ENCODE peak calls at places on chromosomes 12 and 14, in ten cellular contexts. X is astrocyte of the cerebellum, A is fibroblast of pulmonary artery, R is HFF-Myc, U is A549, W is bronchial epithelial cell, B is foreskin fibroblast, T is lower lobe of right lung, Q is uterus, V is GM12865. C is an unnamed sample.

GRCh38 chr14:93592786-93593185 is 162.0 kb downstream of the UNC79 start:
- DNase-seq in B (no peak), X (no peak), T (no peak), Q (no peak), A (no peak), V (no peak), U (no peak), R (no peak), W (no peak), C (no peak)

GRCh38 chr12:118575730-118576129 is 199.4 kb downstream of the SUDS3 start:
- DNase-seq in V (no peak), A (no peak), U (no peak), T (no peak), Q (no peak), R (no peak), B (no peak), X (no peak), W (no peak), C (no peak)

GRCh38 chr12:124564232-124564958 is 3.0 kb downstream of the NCOR2 start:
- DNase-seq in U (no peak), V (no peak), Q (no peak), B (no peak), X (no peak), R (no peak), W (no peak), T (no peak), A (no peak), C (no peak)

GRCh38 chr12:1013618-1014489 is 22.8 kb downstream of the ERC1 start:
- DNase-seq in B (peak), X (peak), U (peak), V (no peak), R (peak), T (no peak), A (peak), W (peak), Q (no peak), C (no peak)

GRCh38 chr12:9649532-9649940 is 20.0 kb upstream of the CLEC2D start:
- DNase-seq in V (peak), A (no peak), W (no peak), B (peak), U (no peak), X (no peak), Q (no peak), T (no peak), R (no peak), C (no peak)

GRCh38 chr12:55955800-55956508 is 9.9 kb downstream of the PMEL start:
- DNase-seq in V (peak), B (peak), R (no peak), W (peak), U (peak), X (no peak), T (no peak), Q (no peak), A (peak), C (no peak)

GRCh38 chr12:62210422-62210821 is 49.8 kb upstream of the USP15 start:
- DNase-seq in Q (no peak), T (peak), A (peak), U (peak), W (peak), X (peak), R (peak), B (peak), V (peak), C (peak)

GRCh38 chr14:57632649-57633048 is 139.0 kb upstream of the CCDC198 start:
- DNase-seq in A (no peak), Q (no peak), B (no peak), T (no peak), V (no peak), R (no peak), X (no peak), W (no peak), U (no peak), C (no peak)

GRCh38 chr14:52790011-52790755 is 1.2 kb downstream of the GNPNAT1 start:
- DNase-seq in U (peak), W (no peak), T (no peak), R (no peak), Q (no peak), V (no peak), A (no peak), B (no peak), X (no peak), C (no peak)

GRCh38 chr12:32302218-32302826 is 97.0 kb upstream of the FGD4 start:
- DNase-seq in W (peak), T (no peak), V (peak), X (no peak), A (peak), B (peak), R (no peak), U (no peak), Q (no peak), C (no peak)

GRCh38 chr12:88247241-88247643 is 105.1 kb downstream of the TMTC3 start:
- DNase-seq in Q (no peak), T (no peak), B (peak), V (no peak), A (peak), W (peak), U (peak), X (peak), R (peak), C (peak)

GRCh38 chr12:94208433-94208921 is 60.1 kb downstream of the PLXNC1 start:
- DNase-seq in U (no peak), B (no peak), A (no peak), Q (no peak), X (no peak), V (peak), T (no peak), R (no peak), W (no peak), C (no peak)

GRCh38 chr14:100649173-100649519 is 61.9 kb upstream of the BEGAIN start:
- DNase-seq in U (peak), V (no peak), X (peak), R (no peak), T (no peak), W (no peak), B (peak), A (no peak), Q (no peak), C (no peak)

GRCh38 chr12:121805800-121806555 is 2.2 kb downstream of the SETD1B start:
- DNase-seq in R (no peak), V (no peak), X (no peak), B (peak), T (no peak), Q (peak), A (no peak), W (no peak), U (peak), C (no peak)

GRCh38 chr12:98594050-98594853 is 766 bp downstream of the SLC25A3 start:
- DNase-seq in Q (no peak), W (peak), X (no peak), U (no peak), T (peak), B (peak), V (peak), R (no peak), A (no peak), C (no peak)

GRCh38 chr12:53659609-53660008 is 16.3 kb downstream of the ATP5MC2 start:
- DNase-seq in Q (no peak), R (no peak), B (no peak), V (no peak), A (peak), W (no peak), X (no peak), T (no peak), U (no peak), C (no peak)

GRCh38 chr12:32264995-32265394 is 134.4 kb upstream of the FGD4 start:
- DNase-seq in Q (no peak), V (peak), T (no peak), A (peak), X (no peak), R (peak), W (no peak), B (peak), U (no peak), C (peak)

GRCh38 chr12:115916910-115917668 is 360.4 kb downstream of the MED13L start:
- DNase-seq in X (no peak), V (peak), T (peak), U (peak), R (no peak), W (peak), B (peak), Q (peak), A (peak), C (no peak)

GRCh38 chr12:12724421-12725085 is 7.4 kb downstream of the CDKN1B start:
- DNase-seq in Q (no peak), U (no peak), X (no peak), B (no peak), R (no peak), V (no peak), T (no peak), W (peak), A (no peak), C (no peak)

GRCh38 chr12:57837779-57838562 is 8.6 kb downstream of the CTDSP2 start:
- DNase-seq in B (peak), Q (peak), X (no peak), V (peak), T (peak), U (no peak), R (peak), A (peak), W (peak), C (no peak)

GRCh38 chr12:52390739-52391617 is 5.5 kb upstream of the KRT84 start:
- DNase-seq in W (peak), V (peak), U (peak), T (no peak), X (no peak), A (peak), R (no peak), Q (no peak), B (peak), C (no peak)

GRCh38 chr14:103121846-103122577 is 1.2 kb upstream of the TNFAIP2 start:
- DNase-seq in W (no peak), U (peak), V (peak), X (peak), T (peak), A (peak), R (no peak), Q (peak), B (peak), C (no peak)

GRCh38 chr12:76144253-76144564 is 59.7 kb upstream of the NAP1L1 start:
- DNase-seq in B (peak), U (peak), Q (no peak), R (no peak), X (no peak), V (peak), A (peak), W (peak), T (no peak), C (no peak)

GRCh38 chr12:96529912-96530311 is 40.5 kb downstream of the CFAP54 start:
- DNase-seq in Q (no peak), A (no peak), V (no peak), X (no peak), B (no peak), T (no peak), R (no peak), W (no peak), U (no peak), C (no peak)

GRCh38 chr14:58535084-58535483 is 102.7 kb upstream of the DACT1 start:
- DNase-seq in W (no peak), A (peak), U (no peak), R (no peak), Q (no peak), V (no peak), X (no peak), T (no peak), B (no peak), C (no peak)

GRCh38 chr14:31543969-31544799 is 17.0 kb upstream of the NUBPL start:
- DNase-seq in T (no peak), X (no peak), Q (no peak), V (peak), U (peak), A (peak), B (peak), W (no peak), R (no peak), C (no peak)

GRCh38 chr14:23641915-23642588 is 5.9 kb downstream of the DHRS2 start:
- DNase-seq in W (no peak), U (no peak), R (no peak), Q (no peak), X (no peak), B (no peak), A (no peak), T (no peak), V (no peak), C (no peak)

GRCh38 chr12:123064885-123065619 is 84.6 kb downstream of the ARL6IP4 start:
- DNase-seq in U (no peak), Q (no peak), B (no peak), V (no peak), A (no peak), X (no peak), T (no peak), R (no peak), W (no peak), C (no peak)

GRCh38 chr12:107436376-107436775 is 249.2 kb upstream of the PWP1 start:
- DNase-seq in A (peak), R (no peak), U (peak), X (peak), B (peak), T (no peak), W (peak), Q (no peak), V (no peak), C (no peak)

GRCh38 chr12:94997726-94998125 is 5.8 kb downstream of the NDUFA12 start:
- DNase-seq in X (no peak), A (no peak), Q (no peak), B (no peak), U (no peak), T (no peak), V (no peak), R (no peak), W (no peak), C (no peak)

DNA sequence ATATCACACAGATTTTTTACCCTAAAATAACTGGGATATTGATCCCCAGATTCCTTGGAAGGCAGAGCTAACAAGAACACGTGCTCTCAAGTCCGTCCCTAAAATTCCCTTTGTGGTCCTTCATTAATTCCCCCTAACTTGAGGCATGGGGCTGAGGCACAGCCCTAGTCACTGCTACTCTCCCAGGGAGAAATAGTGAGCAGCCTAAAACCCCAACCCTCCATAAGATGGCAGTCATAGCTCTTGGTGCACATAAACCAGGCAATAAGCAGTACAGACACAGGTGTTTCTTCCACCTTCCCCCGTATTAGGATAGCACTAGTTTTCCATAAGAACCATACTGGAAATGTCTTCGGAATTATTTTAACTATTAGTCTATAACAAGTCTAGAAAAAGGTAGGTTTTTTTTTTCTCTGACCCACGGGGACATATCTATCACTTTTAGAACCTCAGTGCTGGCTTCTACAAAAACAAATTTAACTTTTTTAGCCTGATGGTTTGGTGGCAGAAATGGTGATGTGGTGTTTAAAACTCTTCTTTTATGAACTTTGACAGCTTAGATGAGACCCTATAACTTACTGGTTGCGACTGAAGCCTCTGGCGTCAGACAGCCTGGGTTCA is 3.1 kb upstream of the ARHGEF40 start:
- DNase-seq in R (no peak), B (peak), A (no peak), U (peak), X (no peak), T (no peak), Q (no peak), V (no peak), W (peak), C (no peak)
- TF ChIP-seq CTCF in R (no peak), B (peak), A (peak), U (peak), X (peak), T (no peak), Q (no peak), V (peak), W (peak), C (peak)

GRCh38 chr12:113645183-113645582 is 173.5 kb upstream of the LHX5 start:
- DNase-seq in V (no peak), X (no peak), B (no peak), A (no peak), Q (no peak), U (no peak), W (no peak), R (no peak), T (no peak), C (no peak)

GRCh38 chr12:113650476-113650875 is 178.8 kb upstream of the LHX5 start:
- DNase-seq in R (no peak), X (no peak), A (no peak), T (no peak), V (no peak), U (no peak), W (peak), B (no peak), Q (no peak), C (no peak)

GRCh38 chr12:113649256-113649830 is 177.7 kb upstream of the LHX5 start:
- DNase-seq in Q (no peak), R (no peak), T (no peak), W (no peak), V (no peak), B (no peak), A (no peak), X (no peak), U (no peak), C (no peak)

GRCh38 chr12:113643575-113643974 is 171.9 kb upstream of the LHX5 start:
- DNase-seq in Q (no peak), V (no peak), T (no peak), A (no peak), B (no peak), W (no peak), X (no peak), U (no peak), R (no peak), C (no peak)

GRCh38 chr12:113647048-113647447 is 175.4 kb upstream of the LHX5 start:
- DNase-seq in A (no peak), U (peak), R (no peak), V (peak), T (no peak), B (no peak), W (no peak), X (no peak), Q (no peak), C (no peak)
- TF ChIP-seq CTCF in A (no peak), U (peak), R (no peak), V (no peak), T (no peak), B (no peak), W (no peak), X (no peak), Q (no peak), C (no peak)

GRCh38 chr12:64387201-64387816 is 3.2 kb downstream of the C12orf56 start:
- DNase-seq in Q (no peak), A (no peak), B (peak), U (no peak), W (peak), V (no peak), X (no peak), T (no peak), R (no peak), C (no peak)

GRCh38 chr12:64395739-64396138 is 5.2 kb upstream of the C12orf56 start:
- DNase-seq in R (no peak), A (peak), U (no peak), X (no peak), W (no peak), T (no peak), B (peak), Q (no peak), V (no peak), C (no peak)

GRCh38 chr12:64390275-64390851 is at the start of gene C12orf56:
- DNase-seq in A (no peak), B (peak), Q (no peak), U (peak), T (no peak), R (no peak), V (no peak), W (peak), X (no peak), C (no peak)

GRCh38 chr12:64389154-64389553 is 1.4 kb downstream of the C12orf56 start:
- DNase-seq in A (no peak), X (no peak), Q (no peak), B (no peak), V (no peak), U (no peak), R (no peak), T (no peak), W (no peak), C (no peak)

GRCh38 chr12:64392221-64392620 is 1.7 kb upstream of the C12orf56 start:
- DNase-seq in A (peak), W (peak), B (peak), U (peak), X (no peak), Q (no peak), R (no peak), V (peak), T (no peak), C (no peak)
- TF ChIP-seq CTCF in A (peak), W (peak), B (peak), U (peak), X (peak), Q (no peak), R (peak), V (peak), T (peak), C (peak)

GRCh38 chr14:69535230-69535848 is 39.3 kb downstream of the CCDC177 start:
- DNase-seq in R (peak), W (peak), Q (peak), B (peak), A (peak), U (peak), T (no peak), X (no peak), V (no peak), C (peak)

GRCh38 chr14:69536976-69537375 is 37.7 kb downstream of the CCDC177 start:
- DNase-seq in R (no peak), U (no peak), B (no peak), W (no peak), X (no peak), Q (no peak), T (no peak), V (no peak), A (no peak), C (no peak)

GRCh38 chr14:69540654-69541335 is 33.9 kb downstream of the CCDC177 start:
- DNase-seq in U (no peak), T (no peak), X (no peak), B (no peak), V (peak), R (no peak), W (no peak), Q (no peak), A (no peak), C (no peak)

GRCh38 chr14:69539631-69540410 is 34.9 kb downstream of the CCDC177 start:
- DNase-seq in T (peak), X (no peak), V (no peak), U (peak), A (peak), B (peak), W (peak), Q (no peak), R (no peak), C (peak)

DNA sequence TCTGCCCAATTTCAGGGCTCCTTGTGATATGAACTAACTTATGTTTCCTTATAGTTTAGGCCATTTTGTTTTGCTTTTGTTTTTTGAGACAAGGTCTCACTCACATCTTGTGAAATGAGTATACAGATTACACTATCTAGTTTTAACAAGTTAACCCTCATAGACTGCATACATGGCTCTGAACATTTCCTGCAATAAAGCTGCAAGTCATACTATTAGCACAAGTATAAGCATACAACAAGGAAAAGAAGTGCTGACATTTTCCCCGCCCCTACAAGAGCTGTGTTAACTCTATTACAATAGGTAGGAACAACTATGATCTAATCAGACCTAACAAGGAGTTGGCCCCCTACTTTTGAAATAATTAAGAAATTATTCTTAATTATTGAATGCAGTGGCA is 35.9 kb downstream of the CCDC177 start:
- DNase-seq in Q (no peak), X (no peak), R (no peak), U (no peak), T (no peak), B (no peak), W (no peak), A (no peak), V (no peak), C (no peak)
- TF ChIP-seq CTCF in Q (no peak), X (no peak), R (no peak), U (no peak), T (no peak), B (no peak), W (no peak), A (no peak), V (no peak), C (no peak)

DNA sequence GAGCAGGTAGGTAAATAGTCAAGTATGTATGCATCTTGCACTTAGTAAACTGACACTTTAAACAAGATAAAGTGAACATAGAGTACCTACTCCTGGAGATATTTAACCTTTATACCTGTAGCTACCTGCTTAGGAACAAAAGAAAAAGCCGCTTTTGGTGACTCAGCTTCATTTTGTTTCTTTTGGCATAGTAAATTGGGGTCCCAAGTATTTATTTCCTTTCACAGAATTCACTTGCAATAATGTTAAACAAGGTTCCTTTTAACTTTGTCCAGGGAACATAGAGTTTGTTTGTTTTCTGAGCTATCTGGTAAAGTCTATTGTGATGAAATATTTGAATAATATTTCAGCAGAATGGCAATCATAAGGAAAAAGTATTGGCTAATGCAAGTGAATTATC is 20.0 kb downstream of the SLCO1B3 start:
- DNase-seq in U (peak), R (no peak), V (no peak), A (no peak), Q (no peak), W (peak), B (no peak), X (no peak), T (no peak), C (no peak)
- TF ChIP-seq CTCF in U (no peak), R (no peak), V (no peak), A (no peak), Q (no peak), W (no peak), B (no peak), X (no peak), T (no peak), C (no peak)

C was measured in AG09319.